ENCODE peak calls at places on chromosomes 6 and 20, in seven cellular contexts. O is prostate gland, E is A549, R is body of pancreas, I is gastrocnemius medialis, L is fibroblast of lung, T is IMR-90. Y is an unnamed sample.

GRCh38 chr6:10559492-10560150 is 38.5 kb downstream of the GCNT2 start:
- DNase-seq in T (no peak), L (no peak), O (no peak), E (no peak), R (no peak), I (no peak), Y (no peak)

GRCh38 chr6:140784573-140784972 is 1348.2 kb upstream of the GJE1 start:
- DNase-seq in O (no peak), R (no peak), I (no peak), T (peak; percentile 39), L (peak; percentile 35), E (no peak), Y (no peak)

GRCh38 chr6:42766163-42766670 is 15.6 kb upstream of the BICRAL start:
- DNase-seq in L (peak; percentile 90), R (no peak), E (no peak), O (no peak), I (peak; percentile 76), T (peak; percentile 81), Y (no peak)

GRCh38 chr6:46815130-46815529 is 21.9 kb downstream of the MEP1A start:
- DNase-seq in E (no peak), I (no peak), R (no peak), O (no peak), L (peak; percentile 3), T (no peak), Y (no peak)

GRCh38 chr6:131063764-131064272 is 773 bp upstream of the EPB41L2 start:
- DNase-seq in E (no peak), R (peak; percentile 18), O (no peak), T (no peak), L (no peak), I (no peak), Y (no peak)

GRCh38 chr6:145241039-145241438 is 494.3 kb downstream of the EPM2A start:
- DNase-seq in E (peak; percentile 4), L (peak; percentile 83), R (no peak), I (no peak), O (no peak), T (peak; percentile 88), Y (no peak)

GRCh38 chr6:154721460-154721859 is 11.8 kb upstream of the SCAF8 start:
- DNase-seq in L (peak; percentile 96), O (no peak), T (peak; percentile 70), R (no peak), E (no peak), I (no peak), Y (no peak)

GRCh38 chr6:10112871-10113584 is 301.8 kb downstream of the TFAP2A start:
- DNase-seq in T (no peak), E (no peak), R (no peak), O (no peak), I (no peak), L (no peak), Y (no peak)

GRCh38 chr6:26312096-26312463 is 52.9 kb upstream of the BTN3A2 start:
- DNase-seq in T (no peak), O (no peak), L (peak; percentile 16), E (no peak), I (no peak), R (no peak), Y (no peak)

GRCh38 chr6:139370707-139371345 is 3.6 kb downstream of the CITED2 start:
- DNase-seq in L (peak; percentile 7), T (peak; percentile 63), I (no peak), E (no peak), O (no peak), R (no peak), Y (no peak)

GRCh38 chr6:170125447-170126300 is 165.2 kb downstream of the DLL1 start:
- DNase-seq in O (no peak), R (no peak), L (no peak), I (no peak), T (no peak), E (no peak), Y (no peak)

GRCh38 chr20:46721476-46721875 is 12.0 kb downstream of the SLC2A10 start:
- DNase-seq in R (no peak), T (no peak), I (no peak), O (no peak), E (no peak), L (no peak), Y (no peak)

GRCh38 chr6:98020222-98020621 is 737.2 kb upstream of the MMS22L start:
- DNase-seq in R (no peak), L (no peak), E (no peak), T (no peak), O (no peak), I (no peak), Y (no peak)

GRCh38 chr20:4038047-4038459 is 22.7 kb upstream of the RNF24 start:
- DNase-seq in R (no peak), E (no peak), I (peak; percentile 57), L (peak; percentile 89), T (peak; percentile 67), O (peak; percentile 73), Y (no peak)

GRCh38 chr6:121201108-121201507 is 133.2 kb downstream of the TBC1D32 start:
- DNase-seq in L (peak; percentile 27), I (no peak), T (peak; percentile 7), R (no peak), E (no peak), O (no peak), Y (no peak)

GRCh38 chr20:20215976-20216727 is 151.8 kb upstream of the INSM1 start:
- DNase-seq in R (no peak), T (no peak), I (peak; percentile 63), E (no peak), O (no peak), L (no peak), Y (no peak)

GRCh38 chr6:107847844-107848802 is 24.0 kb upstream of the SCML4 start:
- DNase-seq in I (peak; percentile 72), L (peak; percentile 69), E (peak; percentile 69), T (peak; percentile 63), O (peak; percentile 73), R (peak; percentile 91), Y (peak; percentile 85)

GRCh38 chr6:11650297-11650696 is 112.7 kb downstream of the TMEM170B start:
- DNase-seq in L (peak; percentile 92), O (no peak), E (no peak), T (peak; percentile 90), R (no peak), I (no peak), Y (no peak)

GRCh38 chr6:110619275-110619908 is 143.0 kb upstream of the SLC22A16 start:
- DNase-seq in O (no peak), E (no peak), T (no peak), L (no peak), I (no peak), R (no peak), Y (no peak)

GRCh38 chr6:71482742-71483141 is 194.1 kb downstream of the OGFRL1 start:
- DNase-seq in T (no peak), L (no peak), O (no peak), R (no peak), E (no peak), I (no peak), Y (no peak)
- H3K4me1 ChIP-seq in T (peaks cover 4% of the 10 kb centered on the region), L (peaks cover 7% of the 10 kb centered on the region), O (no peaks in the 10 kb centered on the region), R (no peaks in the 10 kb centered on the region), E (peaks cover 15% of the 10 kb centered on the region), I (peaks cover 22% of the 10 kb centered on the region), Y (peaks cover 15% of the 10 kb centered on the region)

DNA sequence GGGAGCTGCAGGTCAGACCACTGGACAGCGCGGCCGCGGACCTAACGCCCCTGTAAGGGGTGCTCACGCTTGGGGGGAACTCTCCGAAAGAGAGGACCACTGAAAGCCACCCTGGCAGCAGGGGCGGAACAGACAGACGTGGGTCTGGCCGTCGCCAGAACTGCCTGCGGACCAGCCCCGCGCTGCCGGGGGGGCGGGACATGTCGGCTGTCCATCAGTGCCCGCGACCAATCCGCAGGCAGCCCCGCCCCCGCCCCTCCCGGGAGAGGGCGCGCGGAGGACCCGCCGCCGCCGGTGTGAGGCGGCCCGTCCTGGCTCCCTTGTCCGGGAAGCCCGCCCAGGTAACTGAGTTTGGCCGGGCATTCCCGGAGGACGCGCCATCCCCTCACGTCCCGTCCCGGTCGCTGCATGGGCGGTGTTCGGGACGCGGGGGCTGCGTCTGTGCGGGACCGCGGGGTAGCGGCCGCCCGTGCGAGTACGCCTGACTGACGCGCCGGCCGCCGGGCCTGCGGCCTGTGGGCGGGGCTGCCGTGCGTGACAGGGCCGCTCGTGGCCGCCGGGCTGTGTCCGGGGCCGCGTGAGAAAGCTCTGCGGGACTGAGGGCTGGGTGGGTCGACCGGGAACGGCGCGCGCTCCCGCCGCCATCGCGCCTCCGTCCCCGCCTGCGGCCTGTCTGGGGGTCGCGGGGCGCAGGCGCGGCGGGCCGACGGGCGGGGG is 490 bp upstream of the PLCG1 start:
- DNase-seq in O (peak; percentile 90), E (peak; percentile 91), R (peak; percentile 89), T (peak; percentile 67), L (peak; percentile 80), I (peak; percentile 85), Y (peak; percentile 93)
- H3K4me1 ChIP-seq in O (no peaks in the 10 kb centered on the region), E (peaks cover 7% of the 10 kb centered on the region), R (peaks cover 36% of the 10 kb centered on the region), T (peaks cover 22% of the 10 kb centered on the region), L (peaks cover 16% of the 10 kb centered on the region), I (peaks cover 31% of the 10 kb centered on the region), Y (peaks cover 17% of the 10 kb centered on the region)

GRCh38 chr20:38196016-38196415 is 30.9 kb upstream of the TGM2 start:
- DNase-seq in O (no peak), R (no peak), I (no peak), E (no peak), T (no peak), L (no peak), Y (no peak)
- H3K4me1 ChIP-seq in O (no peaks in the 10 kb centered on the region), R (no peaks in the 10 kb centered on the region), I (no peaks in the 10 kb centered on the region), E (peaks cover 26% of the 10 kb centered on the region), T (peaks cover 36% of the 10 kb centered on the region), L (peaks cover 27% of the 10 kb centered on the region), Y (peaks cover 12% of the 10 kb centered on the region)

GRCh38 chr20:36856196-36856595 is 19.7 kb upstream of the TLDC2 start:
- DNase-seq in L (no peak), E (no peak), I (no peak), O (no peak), T (no peak), R (no peak), Y (no peak)
- H3K4me1 ChIP-seq in L (peaks cover 77% of the 10 kb centered on the region), E (peaks cover 55% of the 10 kb centered on the region), I (peaks cover 36% of the 10 kb centered on the region), O (peaks cover 30% of the 10 kb centered on the region), T (peaks cover 52% of the 10 kb centered on the region), R (peaks cover 29% of the 10 kb centered on the region), Y (no peaks in the 10 kb centered on the region)

GRCh38 chr6:15395087-15395486 is 149.2 kb downstream of the JARID2 start:
- DNase-seq in L (no peak), I (no peak), T (no peak), O (no peak), R (no peak), E (no peak), Y (no peak)
- H3K4me1 ChIP-seq in L (peaks cover 6% of the 10 kb centered on the region), I (peaks cover 53% of the 10 kb centered on the region), T (peaks cover 17% of the 10 kb centered on the region), O (no peaks in the 10 kb centered on the region), R (peaks cover 36% of the 10 kb centered on the region), E (peaks cover 13% of the 10 kb centered on the region), Y (peaks cover 7% of the 10 kb centered on the region)

GRCh38 chr20:23155141-23155590 is 69.0 kb upstream of the CD93 start:
- DNase-seq in T (no peak), E (no peak), O (no peak), R (no peak), L (no peak), I (no peak), Y (no peak)
- H3K4me1 ChIP-seq in T (peaks cover 23% of the 10 kb centered on the region), E (peaks cover 31% of the 10 kb centered on the region), O (no peaks in the 10 kb centered on the region), R (no peaks in the 10 kb centered on the region), L (peaks cover 35% of the 10 kb centered on the region), I (peaks cover 85% of the 10 kb centered on the region), Y (peaks cover 30% of the 10 kb centered on the region)

GRCh38 chr6:18468162-18468843 is 81.2 kb downstream of the RNF144B start:
- DNase-seq in O (no peak), E (no peak), R (no peak), L (no peak), I (no peak), T (no peak), Y (no peak)
- H3K4me1 ChIP-seq in O (no peaks in the 10 kb centered on the region), E (no peaks in the 10 kb centered on the region), R (peaks cover 33% of the 10 kb centered on the region), L (no peaks in the 10 kb centered on the region), I (peaks cover 60% of the 10 kb centered on the region), T (no peaks in the 10 kb centered on the region), Y (peaks cover 8% of the 10 kb centered on the region)

Y was measured in Caco-2.